ENCODE peak calls at places on chromosome X, in seven cellular contexts. X, T, Y, J, F, L and O are unnamed samples.

GRCh38 chrX:44244008-44244407 is 99.5 kb downstream of the EFHC2 start:
- DNase-seq in L (peak; percentile 61), X (peak; percentile 33), T (no peak), F (peak; percentile 72), J (no peak), Y (no peak), O (no peak)

GRCh38 chrX:96889726-96890125 is 6.0 kb downstream of the RPA4 start:
- DNase-seq in L (no peak), X (no peak), T (no peak), Y (no peak), F (no peak), J (no peak), O (no peak)

GRCh38 chrX:124098089-124098488 is 136.6 kb downstream of the STAG2 start:
- DNase-seq in J (no peak), X (peak; percentile 25), Y (no peak), L (peak; percentile 56), F (peak; percentile 66), T (no peak), O (no peak)

GRCh38 chrX:70025464-70025863 is 24.3 kb downstream of the AWAT2 start:
- DNase-seq in F (peak; percentile 24), J (no peak), T (no peak), X (no peak), L (no peak), Y (no peak), O (no peak)

GRCh38 chrX:19814240-19814639 is 73.2 kb downstream of the SH3KBP1 start:
- DNase-seq in J (no peak), L (no peak), X (peak; percentile 13), T (no peak), Y (no peak), F (no peak), O (no peak)

GRCh38 chrX:41066969-41067368 is 18.3 kb upstream of the USP9X start:
- DNase-seq in F (no peak), Y (no peak), T (no peak), X (no peak), L (no peak), J (no peak), O (no peak)

GRCh38 chrX:38108364-38108763 is 102.0 kb downstream of the SYTL5 start:
- DNase-seq in J (no peak), X (no peak), L (no peak), F (no peak), Y (no peak), T (no peak), O (no peak)

GRCh38 chrX:16547644-16548043 is 102.3 kb upstream of the S100G start:
- DNase-seq in T (no peak), Y (no peak), F (no peak), L (no peak), J (no peak), X (no peak), O (no peak)

GRCh38 chrX:41381685-41382084 is 47.7 kb downstream of the DDX3X start:
- DNase-seq in X (peak; percentile 52), J (no peak), L (peak; percentile 97), F (peak; percentile 60), T (no peak), Y (peak; percentile 56), O (no peak)

GRCh38 chrX:134604701-134605271 is 53.5 kb downstream of the PLAC1 start:
- DNase-seq in T (no peak), X (no peak), J (no peak), F (peak; percentile 14), Y (peak; percentile 50), L (peak; percentile 61), O (no peak)

GRCh38 chrX:151543706-151544105 is 19.8 kb upstream of the PASD1 start:
- DNase-seq in J (no peak), F (no peak), Y (no peak), L (no peak), X (no peak), T (no peak), O (no peak)

GRCh38 chrX:70479970-70480659 is 35.5 kb downstream of the DLG3 start:
- DNase-seq in J (no peak), T (no peak), F (peak; percentile 26), L (peak; percentile 11), X (no peak), Y (peak; percentile 54), O (no peak)

GRCh38 chrX:13938053-13938765 is 91.5 kb downstream of the GEMIN8 start:
- DNase-seq in F (peak; percentile 47), L (peak; percentile 8), X (no peak), Y (peak; percentile 30), J (no peak), T (no peak), O (no peak)

GRCh38 chrX:140318306-140318705 is 186.6 kb downstream of the SOX3 start:
- DNase-seq in T (no peak), X (no peak), L (no peak), F (no peak), Y (no peak), J (no peak), O (no peak)

GRCh38 chrX:9189286-9189685 is 155.4 kb upstream of the FAM9B start:
- DNase-seq in T (no peak), Y (no peak), L (no peak), J (no peak), F (no peak), X (no peak), O (no peak)

GRCh38 chrX:41350150-41350975 is 16.4 kb downstream of the DDX3X start:
- DNase-seq in F (no peak), X (peak; percentile 23), L (peak; percentile 42), T (no peak), J (no peak), Y (no peak), O (no peak)

DNA sequence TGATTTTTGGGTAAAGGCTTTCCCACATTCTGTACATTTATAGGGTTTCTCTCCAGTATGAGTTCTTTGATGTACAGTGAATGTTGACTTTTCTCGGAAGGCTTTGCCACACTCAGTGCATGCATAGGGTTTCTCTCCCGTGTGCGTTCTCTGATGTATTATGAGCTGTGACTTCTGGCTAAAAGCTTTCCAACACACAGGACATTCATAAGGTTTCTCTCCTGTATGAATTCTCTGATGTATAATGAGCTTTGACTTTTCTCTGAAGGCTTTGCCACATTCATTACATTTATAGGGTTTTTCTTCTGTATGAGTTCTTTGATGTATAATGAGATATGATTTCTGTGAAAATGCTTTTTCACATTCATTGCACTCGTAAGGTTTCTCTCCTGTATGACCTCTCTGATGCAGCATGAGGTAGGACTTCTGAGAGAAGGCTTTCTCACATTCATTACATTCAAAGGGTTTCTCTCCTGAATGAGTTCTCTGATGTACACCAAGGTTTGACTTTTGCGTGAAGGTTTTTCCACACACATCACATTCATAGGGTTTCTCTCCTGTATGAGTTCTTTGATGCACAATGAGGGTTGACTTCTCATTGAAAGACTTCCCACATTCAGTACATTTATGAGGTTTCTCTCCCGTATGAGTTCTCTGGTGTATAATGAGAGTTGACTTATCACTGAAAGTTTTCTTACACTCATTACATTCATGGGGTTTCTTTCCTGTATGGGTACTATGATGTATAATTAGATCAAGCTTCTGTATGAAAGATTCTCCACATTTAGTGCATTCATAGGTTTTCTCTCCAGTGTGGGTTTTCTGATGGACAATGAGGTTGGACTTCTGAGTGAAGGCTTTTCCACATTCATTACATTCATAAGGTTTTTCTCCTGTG is 27.3 kb downstream of the ZNF182 start:
- DNase-seq in F (no peak), Y (no peak), L (no peak), J (no peak), T (no peak), X (no peak), O (no peak)
- H3K9me3 ChIP-seq in F (peaks cover 100% of the 10 kb centered on the region), Y (peaks cover 98% of the 10 kb centered on the region), L (no peaks in the 10 kb centered on the region), J (peaks cover 37% of the 10 kb centered on the region), T (peaks cover 54% of the 10 kb centered on the region), X (peaks cover 8% of the 10 kb centered on the region), O (peaks cover 33% of the 10 kb centered on the region)

GRCh38 chrX:54182864-54183613 is at the start of gene FAM120C:
- DNase-seq in L (peak; percentile 75), J (peak; percentile 26), Y (peak; percentile 71), T (peak; percentile 2), F (peak; percentile 80), X (peak; percentile 75), O (peak; percentile 27)
- H3K9me3 ChIP-seq in L (no peaks in the 10 kb centered on the region), J (no peaks in the 10 kb centered on the region), Y (no peaks in the 10 kb centered on the region), T (no peaks in the 10 kb centered on the region), F (no peaks in the 10 kb centered on the region), X (no peaks in the 10 kb centered on the region), O (no peaks in the 10 kb centered on the region)

DNA sequence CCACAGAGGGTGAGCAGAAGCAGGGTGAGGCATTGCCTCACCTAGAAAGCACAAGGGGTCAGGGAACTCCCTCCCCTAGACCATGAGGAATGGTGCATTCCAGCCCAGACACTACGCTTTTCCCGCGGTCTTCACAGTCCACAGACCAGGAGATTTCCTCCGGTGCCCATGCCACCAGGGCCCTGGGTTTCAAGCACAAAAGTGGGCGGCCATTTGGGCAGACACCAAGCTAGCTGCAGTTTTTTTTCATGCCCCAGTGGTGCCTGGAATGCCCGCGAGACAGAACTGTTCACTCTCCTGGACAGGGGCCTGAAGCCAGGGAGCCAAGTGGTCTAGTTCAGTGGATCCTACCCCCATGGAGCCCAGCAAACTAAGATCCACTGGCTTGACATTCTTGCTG is 12.8 kb downstream of the NAP1L3 start:
- DNase-seq in F (no peak), T (no peak), J (no peak), X (no peak), Y (no peak), L (no peak), O (no peak)
- H3K9me3 ChIP-seq in F (no peaks in the 10 kb centered on the region), T (no peaks in the 10 kb centered on the region), J (no peaks in the 10 kb centered on the region), X (no peaks in the 10 kb centered on the region), Y (no peaks in the 10 kb centered on the region), L (no peaks in the 10 kb centered on the region), O (no peaks in the 10 kb centered on the region)

DNA sequence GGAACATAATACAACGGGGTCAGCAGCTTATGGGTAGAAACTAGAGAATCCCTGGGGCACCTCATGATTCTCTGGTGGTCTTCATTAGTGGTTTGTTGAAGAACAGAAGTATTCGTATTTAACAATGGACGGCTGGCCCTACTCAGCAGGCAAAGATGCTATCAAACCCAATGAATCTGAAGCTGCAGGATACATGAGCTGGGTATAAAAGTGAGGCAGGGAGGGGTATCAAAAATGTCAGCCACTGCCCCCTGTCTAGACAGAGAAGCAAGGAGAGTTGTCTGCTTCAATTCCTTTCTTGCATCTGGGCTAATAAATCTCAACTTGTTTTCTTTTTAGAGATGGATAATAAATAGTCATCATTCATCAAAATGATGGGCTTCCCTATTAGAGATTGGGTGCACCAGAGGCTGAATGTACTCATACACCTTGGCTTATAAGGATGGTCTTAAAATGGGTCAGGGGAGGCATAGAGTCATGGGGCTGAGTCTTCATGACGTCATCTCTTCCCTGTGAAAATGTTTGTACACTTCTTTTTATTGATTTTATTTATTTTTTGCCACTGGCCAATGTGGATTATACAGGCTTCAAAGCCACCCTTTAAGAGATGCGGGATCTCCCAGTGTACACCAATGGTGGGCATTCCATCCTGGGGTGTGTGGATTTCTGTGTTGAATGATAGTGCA is 259.5 kb downstream of the SHOX start:
- DNase-seq in F (no peak), Y (no peak), L (no peak), T (no peak), X (no peak), J (no peak), O (no peak)
- H3K9me3 ChIP-seq in F (peaks cover 18% of the 10 kb centered on the region), Y (peaks cover 29% of the 10 kb centered on the region), L (no peaks in the 10 kb centered on the region), T (peaks cover 51% of the 10 kb centered on the region), X (no peaks in the 10 kb centered on the region), J (no peaks in the 10 kb centered on the region), O (no peaks in the 10 kb centered on the region)